ENCODE peak calls at places on chromosomes 7 and 10, in ten cellular contexts. U is epithelial cell of esophagus, D is AG09309, F is transverse colon, Q is fibroblast of pulmonary artery, K is coronary artery, E is psoas muscle, Y is IMR-90, R is adrenal gland, A is fibroblast of lung. P is an unnamed sample.

GRCh38 chr10:4807803-4808507 is 18.1 kb upstream of the AKR1E2 start:
- DNase-seq in D (peak; percentile 52), R (no peak), U (peak; percentile 83), A (peak; percentile 94), F (no peak), Y (peak; percentile 86), E (no peak), Q (peak; percentile 94), K (no peak), P (peak; percentile 38)

GRCh38 chr7:13949450-13949849 is 40.0 kb downstream of the ETV1 start:
- DNase-seq in Q (no peak), A (no peak), F (peak; percentile 33), D (no peak), K (no peak), R (no peak), U (no peak), Y (no peak), E (no peak), P (no peak)

GRCh38 chr10:25104441-25104840 is 70.4 kb upstream of the GPR158 start:
- DNase-seq in A (no peak), R (no peak), D (no peak), Y (no peak), K (no peak), U (no peak), Q (no peak), E (no peak), F (no peak), P (no peak)

GRCh38 chr10:47340613-47341170 is 7.5 kb upstream of the RBP3 start:
- DNase-seq in D (no peak), R (peak; percentile 64), A (peak; percentile 19), F (peak; percentile 82), Y (peak; percentile 60), K (no peak), Q (peak; percentile 64), U (peak; percentile 75), E (peak; percentile 70), P (peak; percentile 53)

GRCh38 chr7:22726849-22727792 is at the start of gene IL6:
- DNase-seq in Y (peak; percentile 97), A (peak; percentile 95), Q (peak; percentile 96), E (peak; percentile 90), F (peak; percentile 63), K (peak; percentile 91), R (peak; percentile 71), D (peak; percentile 97), U (peak; percentile 81), P (peak; percentile 94)

GRCh38 chr7:11127112-11127785 is 153.6 kb downstream of the PHF14 start:
- DNase-seq in U (no peak), A (no peak), K (no peak), D (no peak), F (no peak), Q (no peak), R (no peak), E (no peak), Y (no peak), P (no peak)

GRCh38 chr10:112435013-112435619 is 11.6 kb downstream of the ZDHHC6 start:
- DNase-seq in Q (peak; percentile 74), E (no peak), R (no peak), U (peak; percentile 52), D (peak; percentile 16), A (peak; percentile 31), F (no peak), K (no peak), Y (peak; percentile 60), P (peak; percentile 61)

GRCh38 chr10:121426307-121426706 is 171.9 kb downstream of the FGFR2 start:
- DNase-seq in E (no peak), K (no peak), A (no peak), F (no peak), Q (no peak), U (no peak), R (no peak), Y (no peak), D (no peak), P (no peak)

GRCh38 chr7:128322040-128322643 is 21.6 kb downstream of the RBM28 start:
- DNase-seq in K (no peak), A (peak; percentile 51), F (no peak), Y (peak; percentile 54), E (no peak), U (peak; percentile 64), Q (peak; percentile 63), R (no peak), D (peak; percentile 24), P (peak; percentile 49)
- TF ChIP-seq CTCF in K (no peak), A (peak; percentile 65), F (peak; percentile 22), Y (peak; percentile 56), E (peak; percentile 21), U (peak; percentile 72), Q (peak; percentile 62), R (peak; percentile 6), D (peak; percentile 58), P (peak; percentile 53)

GRCh38 chr7:2803342-2803692 is 40.8 kb downstream of the GNA12 start:
- DNase-seq in F (no peak), R (no peak), E (no peak), Q (no peak), U (no peak), Y (no peak), K (no peak), A (no peak), D (no peak), P (no peak)

GRCh38 chr7:2804227-2804763 is 39.8 kb downstream of the GNA12 start:
- DNase-seq in Q (no peak), R (no peak), A (no peak), K (peak; percentile 40), U (no peak), F (peak; percentile 54), Y (no peak), D (no peak), E (no peak), P (no peak)

GRCh38 chr7:2802082-2802481 is 42.0 kb downstream of the GNA12 start:
- DNase-seq in R (no peak), U (peak; percentile 41), A (peak; percentile 70), Q (peak; percentile 63), K (no peak), F (no peak), D (no peak), E (no peak), Y (peak; percentile 70), P (peak; percentile 69)

GRCh38 chr7:2803755-2804154 is 40.4 kb downstream of the GNA12 start:
- DNase-seq in U (no peak), F (no peak), E (no peak), D (no peak), K (peak; percentile 49), Q (no peak), Y (no peak), A (no peak), R (no peak), P (peak; percentile 22)

DNA sequence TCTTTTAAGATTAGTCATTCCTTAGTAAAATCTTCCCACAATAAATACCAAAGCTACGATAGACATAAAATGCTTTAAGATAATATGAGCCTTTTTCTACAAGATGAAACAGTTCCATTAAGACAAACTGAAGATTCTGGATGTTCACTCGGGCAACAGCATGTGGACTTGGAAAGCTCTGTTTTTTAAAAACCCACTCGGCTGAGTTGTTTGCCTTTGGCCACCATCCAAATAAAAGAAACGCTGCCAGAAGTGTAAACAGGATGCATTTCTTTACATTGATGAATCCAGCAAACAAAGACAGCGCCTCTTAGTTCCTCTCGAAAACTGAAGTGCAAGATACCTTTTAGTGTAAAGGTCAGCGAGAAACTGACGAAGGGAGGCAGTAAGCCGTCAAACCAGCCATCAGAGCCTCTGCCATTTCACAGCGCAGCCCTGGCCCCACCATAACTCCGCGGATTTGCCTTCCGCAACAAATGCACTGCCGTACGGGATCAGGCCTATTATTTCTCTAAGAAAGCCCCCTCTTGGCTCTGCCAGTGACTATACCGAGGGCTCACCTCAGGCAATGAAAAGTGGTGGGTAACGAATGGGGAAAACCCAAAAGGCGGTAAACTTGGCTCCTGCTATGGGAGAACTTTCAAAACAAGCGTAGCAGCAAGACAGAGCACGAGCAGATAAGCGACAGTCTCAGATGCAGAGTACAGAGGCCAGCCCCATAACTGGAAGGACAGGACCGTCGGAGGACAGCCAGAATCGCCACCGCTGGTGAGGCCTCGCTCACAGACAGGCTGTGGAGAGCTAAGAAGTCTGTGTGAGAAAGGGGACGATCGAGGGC is 41.4 kb downstream of the GNA12 start:
- DNase-seq in E (no peak), A (peak; percentile 55), U (peak; percentile 51), K (peak; percentile 71), Q (peak; percentile 68), R (no peak), F (no peak), Y (peak; percentile 72), D (no peak), P (peak; percentile 84)
- H3K4me3 ChIP-seq in E (peak overlapping the region; percentile 29), A (peak overlapping the region; percentile 38), U (peak overlapping the region; percentile 9), K (peak overlapping the region; percentile 58), Q (peak overlapping the region; percentile 34), R (no peak overlapping the region), F (no peak overlapping the region), Y (peak overlapping the region; percentile 3), D (no peak overlapping the region), P (peak overlapping the region; percentile 38)

DNA sequence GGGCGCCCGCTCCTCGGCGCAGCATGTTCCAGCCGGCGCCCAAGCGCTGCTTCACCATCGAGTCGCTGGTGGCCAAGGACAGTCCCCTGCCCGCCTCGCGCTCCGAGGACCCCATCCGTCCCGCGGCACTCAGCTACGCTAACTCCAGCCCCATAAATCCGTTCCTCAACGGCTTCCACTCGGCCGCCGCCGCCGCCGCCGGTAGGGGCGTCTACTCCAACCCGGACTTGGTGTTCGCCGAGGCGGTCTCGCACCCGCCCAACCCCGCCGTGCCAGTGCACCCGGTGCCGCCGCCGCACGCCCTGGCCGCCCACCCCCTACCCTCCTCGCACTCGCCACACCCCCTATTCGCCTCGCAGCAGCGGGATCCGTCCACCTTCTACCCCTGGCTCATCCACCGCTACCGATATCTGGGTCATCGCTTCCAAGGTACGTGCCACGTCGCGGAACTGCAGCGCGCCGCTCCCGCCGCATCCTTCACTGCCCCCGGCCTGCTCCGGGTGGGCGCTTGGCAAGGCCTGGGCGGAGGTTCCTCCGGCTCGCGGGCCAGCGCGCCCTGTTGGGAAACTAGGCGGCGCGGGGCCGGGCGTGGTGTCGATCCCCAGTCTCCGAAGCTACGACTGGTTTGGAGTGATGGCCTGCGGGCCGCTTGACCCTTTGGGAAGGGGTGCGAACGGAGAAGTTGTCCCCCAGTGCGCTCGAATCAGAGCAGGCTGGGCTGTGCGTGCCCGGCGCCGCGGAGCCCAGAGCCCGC is 876 bp downstream of the EMX2 start:
- DNase-seq in D (no peak), U (peak; percentile 24), F (no peak), Q (no peak), E (peak; percentile 71), R (no peak), K (peak; percentile 69), A (no peak), Y (no peak), P (peak; percentile 18)
- TF ChIP-seq CTCF in D (no peak), U (no peak), F (no peak), Q (no peak), E (no peak), R (no peak), K (no peak), A (peak; percentile 4), Y (no peak), P (no peak)

GRCh38 chr10:26863677-26864076 is 2.9 kb upstream of the ABI1 start:
- DNase-seq in R (no peak), F (no peak), Y (no peak), K (no peak), E (no peak), Q (no peak), D (no peak), A (no peak), U (no peak), P (no peak)

GRCh38 chr10:26860026-26860541 is 674 bp downstream of the ABI1 start:
- DNase-seq in D (peak; percentile 31), U (peak; percentile 91), K (peak; percentile 85), A (peak; percentile 79), R (peak; percentile 76), F (peak; percentile 56), E (peak; percentile 77), Q (peak; percentile 76), Y (peak; percentile 65), P (peak; percentile 79)

GRCh38 chr10:26859241-26860025 is 1.3 kb downstream of the ABI1 start:
- DNase-seq in F (no peak), D (no peak), E (no peak), Y (peak; percentile 38), A (no peak), K (no peak), Q (peak; percentile 25), R (no peak), U (no peak), P (peak; percentile 51)

GRCh38 chr10:26860542-26861325 is at the start of gene ABI1:
- DNase-seq in F (peak; percentile 98), Q (peak; percentile 99), Y (peak; percentile 98), A (peak; percentile 95), K (peak; percentile 98), E (peak; percentile 99), D (peak; percentile 95), U (peak; percentile 98), R (peak; percentile 99), P (peak; percentile 99)

DNA sequence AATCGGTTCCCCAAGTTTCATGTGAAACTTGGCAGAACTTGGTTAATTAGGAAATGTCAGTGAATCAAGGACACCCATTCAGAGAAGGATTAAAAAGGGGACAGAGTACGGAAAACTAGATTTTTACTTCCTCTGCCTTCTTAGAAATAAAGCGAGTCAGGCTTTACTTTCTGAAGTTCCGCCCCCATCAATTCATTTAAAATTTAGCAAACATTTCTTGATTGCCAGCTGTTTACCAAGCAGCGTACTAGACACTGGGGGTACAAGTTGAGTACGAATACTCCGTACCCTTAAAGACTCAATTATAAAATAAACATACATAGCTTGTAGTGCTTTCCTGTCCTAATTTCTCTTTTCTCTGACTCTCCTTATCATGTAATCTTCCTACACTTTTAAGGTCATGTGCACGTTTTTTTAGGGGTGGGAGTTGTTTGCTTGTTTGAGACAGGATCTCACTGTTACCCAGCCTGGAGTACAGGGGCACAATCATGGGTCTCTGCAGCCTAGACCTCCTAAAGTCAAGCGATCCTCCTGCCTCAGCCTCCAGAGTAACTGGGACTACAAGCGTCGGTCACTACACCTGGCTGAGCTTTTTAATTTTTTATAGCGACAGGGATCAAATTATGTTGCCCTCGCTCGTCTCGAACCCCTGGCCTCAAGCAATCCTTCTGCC is 704 bp upstream of the ABI1 start:
- DNase-seq in K (no peak), Y (no peak), A (no peak), E (no peak), R (no peak), Q (no peak), U (no peak), F (no peak), D (no peak), P (no peak)
- H3K4me3 ChIP-seq in K (peak overlapping the region; percentile 86), Y (no peak overlapping the region), A (peak overlapping the region; percentile 29), E (peak overlapping the region; percentile 73), R (no peak overlapping the region), Q (peak overlapping the region; percentile 41), U (no peak overlapping the region), F (peak overlapping the region; percentile 88), D (no peak overlapping the region), P (peak overlapping the region; percentile 41)

P was measured in fibroblast of villous mesenchyme.